ENCODE peak calls at places on chromosomes 13 and 19, in six cellular contexts. D, R, F, A, E and K are unnamed samples.

GRCh38 chr19:35773020-35773809 is 2.1 kb upstream of the ARHGAP33 start:
- DNase-seq in D (no peak), R (no peak), F (no peak), A (no peak), E (no peak), K (no peak)

GRCh38 chr19:5153601-5154128 is 184.8 kb downstream of the KDM4B start:
- DNase-seq in D (no peak), R (no peak), F (no peak), A (no peak), E (no peak), K (no peak)

GRCh38 chr13:41516166-41516565 is 58.8 kb downstream of the RGCC start:
- DNase-seq in D (no peak), R (no peak), F (no peak), A (no peak), E (no peak), K (no peak)

GRCh38 chr13:99967884-99968520 is 3.6 kb downstream of the ZIC5 start:
- DNase-seq in D (no peak), R (no peak), F (no peak), A (peak), E (peak), K (no peak)

GRCh38 chr19:1619094-1619439 is 13.8 kb upstream of the UQCR11 start:
- DNase-seq in D (no peak), R (no peak), F (no peak), A (no peak), E (no peak), K (no peak)

GRCh38 chr13:42486711-42487198 is 87.2 kb upstream of the TNFSF11 start:
- DNase-seq in D (no peak), R (no peak), F (no peak), A (no peak), E (no peak), K (no peak)

GRCh38 chr19:55495646-55496349 is 7.6 kb downstream of the SSC5D start:
- DNase-seq in D (peak), R (no peak), F (no peak), A (no peak), E (no peak), K (no peak)

GRCh38 chr19:5103061-5103701 is 134.3 kb downstream of the KDM4B start:
- DNase-seq in D (no peak), R (no peak), F (peak), A (no peak), E (no peak), K (peak)

GRCh38 chr13:41675306-41675705 is 218.0 kb downstream of the RGCC start:
- DNase-seq in D (no peak), R (no peak), F (no peak), A (no peak), E (no peak), K (no peak)

GRCh38 chr13:34627499-34627898 is 314.6 kb upstream of the NBEA start:
- DNase-seq in D (peak), R (no peak), F (no peak), A (peak), E (peak), K (no peak)

GRCh38 chr13:19984430-19985218 is 26.1 kb downstream of the ZMYM2 start:
- DNase-seq in D (peak), R (peak), F (no peak), A (peak), E (peak), K (no peak)

GRCh38 chr13:36639610-36640009 is 34.2 kb upstream of the SERTM1 start:
- DNase-seq in D (no peak), R (no peak), F (no peak), A (no peak), E (no peak), K (no peak)

GRCh38 chr13:47039106-47039505 is 142.3 kb upstream of the HTR2A start:
- DNase-seq in D (no peak), R (peak), F (no peak), A (no peak), E (no peak), K (no peak)

GRCh38 chr13:99796175-99796819 is 175.3 kb downstream of the ZIC5 start:
- DNase-seq in D (peak), R (peak), F (peak), A (peak), E (peak), K (peak)

GRCh38 chr13:89832827-89833226 is 1514.7 kb upstream of the MIR17HG start:
- DNase-seq in D (peak), R (no peak), F (no peak), A (no peak), E (peak), K (no peak)

GRCh38 chr13:110925023-110925608 is 10.2 kb upstream of the ANKRD10 start:
- DNase-seq in D (no peak), R (no peak), F (no peak), A (peak), E (peak), K (no peak)
- TF ChIP-seq CTCF in D (peak), R (peak), F (no peak), A (peak), E (peak), K (no peak)

DNA sequence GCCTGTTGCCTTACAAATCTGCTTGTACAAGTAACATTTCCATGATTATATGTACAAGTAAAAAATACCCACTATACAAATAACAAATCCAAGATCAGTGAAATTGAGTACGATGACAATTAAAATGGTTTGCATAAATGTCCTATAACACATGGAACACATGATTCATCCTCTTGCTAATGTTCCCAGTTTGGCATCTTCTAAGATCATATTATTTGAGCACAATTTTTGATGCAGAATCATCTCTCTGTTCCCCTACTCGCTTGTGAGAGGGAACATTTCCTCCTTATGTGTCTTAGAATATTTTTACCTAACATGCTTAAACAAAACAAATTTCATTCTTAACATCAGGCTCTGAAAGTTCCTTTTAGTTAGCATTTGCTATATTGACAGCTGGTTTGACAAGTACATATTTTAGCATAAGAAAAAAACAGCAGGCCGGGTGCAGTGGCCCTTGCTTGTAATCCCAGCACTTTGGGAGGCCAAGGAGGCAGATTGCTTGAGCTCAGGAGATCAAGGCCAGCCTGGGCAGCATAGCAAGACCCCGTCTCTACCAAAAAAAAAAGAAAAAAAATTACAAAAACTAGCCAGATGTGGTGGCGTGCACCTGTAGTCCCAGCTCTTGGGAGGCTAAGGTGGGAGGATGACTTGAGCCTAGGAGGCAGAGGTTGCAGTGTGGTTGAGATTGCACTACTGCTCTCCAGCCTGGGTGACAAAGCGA is 14.2 kb downstream of the ZNF331 start:
- DNase-seq in D (no peak), R (no peak), F (no peak), A (no peak), E (no peak), K (no peak)
- H3K4me3 ChIP-seq in D (no peak), R (no peak), F (no peak), A (no peak), E (no peak), K (no peak)

DNA sequence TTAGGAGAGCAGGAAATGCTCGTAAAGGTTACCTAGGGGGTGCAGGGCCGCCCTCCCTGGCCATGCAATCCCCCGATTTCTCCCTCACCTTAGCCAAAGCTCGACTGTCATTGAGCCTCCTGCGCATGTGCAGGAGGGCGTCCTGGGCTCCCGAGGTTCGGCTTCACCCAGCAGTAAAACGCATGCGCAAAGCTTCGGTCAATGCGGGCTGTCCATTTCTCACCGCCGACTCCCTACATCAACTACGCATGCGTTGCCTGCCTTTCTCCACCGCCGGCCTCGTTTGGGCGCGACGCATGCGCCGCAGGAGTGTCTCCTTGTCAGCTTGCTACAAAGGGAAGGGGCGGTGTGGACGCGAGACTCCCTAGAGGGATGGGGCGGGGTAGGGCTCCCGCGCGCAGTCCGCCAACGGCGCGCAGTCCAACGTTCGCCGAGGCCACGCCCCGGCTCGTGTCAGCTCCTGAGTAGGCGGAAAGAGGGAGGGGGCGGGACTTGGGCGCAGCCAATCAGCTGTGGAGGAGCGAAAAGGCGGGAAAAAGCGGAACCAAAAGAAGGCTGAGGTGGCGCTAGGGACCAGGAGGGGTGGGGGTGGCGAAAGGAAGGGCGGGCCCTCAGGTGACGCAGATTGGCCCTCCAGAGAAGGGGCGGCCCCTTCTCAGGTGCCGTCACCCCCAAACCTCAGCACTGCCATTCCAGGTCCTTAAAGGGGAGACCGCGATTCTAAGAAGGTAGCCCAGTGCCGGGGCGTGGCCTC is at the start of the genes SYNGR4 and TMEM143:
- DNase-seq in D (peak), R (peak), F (peak), A (peak), E (peak), K (peak)
- TF ChIP-seq CTCF in D (no peak), R (no peak), F (no peak), A (no peak), E (no peak), K (no peak)

DNA sequence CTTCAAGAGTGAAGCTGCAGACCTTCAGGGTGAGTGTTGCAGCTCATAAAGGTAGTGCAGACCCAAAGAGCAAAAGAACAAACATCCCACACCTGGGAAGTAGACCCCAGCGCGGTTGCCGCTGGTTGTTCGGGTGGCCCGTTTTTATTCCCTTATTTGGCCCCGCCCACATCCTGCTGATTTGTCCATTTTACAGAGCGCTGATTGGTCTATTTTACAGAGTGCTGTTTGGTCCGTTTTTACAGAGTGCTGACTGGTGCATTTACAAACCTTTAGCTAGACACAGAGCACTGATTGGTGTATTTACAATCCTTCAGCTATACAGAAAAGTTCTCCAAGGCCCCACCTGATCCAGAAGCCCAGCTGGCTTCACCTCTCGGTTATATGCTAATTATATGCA is 1.0 kb downstream of the SCGB2B2 start:
- DNase-seq in D (no peak), R (no peak), F (peak), A (no peak), E (no peak), K (no peak)
- H3K4me3 ChIP-seq in D (no peak), R (no peak), F (peak), A (no peak), E (peak), K (no peak)

GRCh38 chr19:41845001-41845050 is at the start of gene DMRTC2:
- DNase-seq in D (no peak), R (no peak), F (no peak), A (no peak), E (no peak), K (no peak)
- TF ChIP-seq CTCF in D (no peak), R (no peak), F (no peak), A (no peak), E (no peak), K (no peak)

DNA sequence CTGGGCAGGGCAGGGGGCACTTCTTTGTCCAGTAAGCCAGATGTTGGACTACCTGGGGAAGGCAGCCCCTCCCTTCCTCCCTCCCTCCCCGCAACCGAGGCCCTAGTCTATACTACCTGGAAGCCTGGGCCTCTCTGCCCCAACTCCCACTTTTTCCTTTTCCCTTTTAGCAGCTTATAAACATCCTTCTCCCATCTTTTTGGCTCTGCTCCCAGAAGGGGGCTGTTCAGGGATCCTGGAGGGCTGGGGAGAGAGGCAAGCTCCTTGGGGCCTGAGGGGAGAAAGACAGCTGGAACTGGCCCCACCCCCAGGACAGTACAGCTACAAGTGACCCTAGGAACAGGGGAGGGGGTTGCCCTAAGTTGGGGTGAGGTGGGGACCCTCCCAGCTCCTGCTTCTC is 44.9 kb downstream of the LYL1 start:
- DNase-seq in D (no peak), R (no peak), F (no peak), A (no peak), E (no peak), K (no peak)
- H3K4me3 ChIP-seq in D (no peak), R (no peak), F (no peak), A (no peak), E (no peak), K (peak)

GRCh38 chr13:71977028-71977427 is 110.0 kb upstream of the DACH1 start:
- DNase-seq in D (no peak), R (no peak), F (no peak), A (no peak), E (no peak), K (no peak)

DNA sequence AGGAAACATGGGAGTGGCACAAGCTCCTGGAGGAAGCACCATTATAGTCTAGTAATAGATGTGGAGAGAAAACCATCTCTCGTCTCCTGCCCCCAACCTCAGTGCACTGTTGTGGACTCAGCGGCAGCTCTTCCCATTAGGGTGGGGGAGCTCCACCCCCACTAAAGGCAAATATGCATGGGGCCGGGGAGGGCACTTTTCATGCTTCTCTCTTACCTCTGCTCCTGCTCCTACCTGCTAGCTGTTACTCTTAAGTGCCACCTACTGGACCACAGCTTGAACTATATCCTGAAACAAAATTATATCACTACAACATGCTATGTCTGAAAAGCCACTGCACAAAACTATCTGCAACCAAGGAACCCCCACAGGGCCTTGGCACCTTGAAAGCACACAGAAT is 112.6 kb upstream of the DACH1 start:
- DNase-seq in D (peak), R (no peak), F (no peak), A (peak), E (peak), K (no peak)
- TF ChIP-seq CTCF in D (peak), R (no peak), F (no peak), A (peak), E (peak), K (peak)

GRCh38 chr19:32966750-32967149 is 5.0 kb downstream of the CEP89 start:
- DNase-seq in D (no peak), R (no peak), F (no peak), A (no peak), E (no peak), K (no peak)
- H3K4me3 ChIP-seq in D (no peak), R (no peak), F (no peak), A (no peak), E (no peak), K (no peak)